ENCODE peak calls at places on chromosomes 11 and 22, in nine cellular contexts. I is spleen, R is ovary, L is A549, U is NB4, O is transverse colon, Z is GM12892, G is suprapubic skin, Y is GM12891. P is an unnamed sample.

GRCh38 chr22:39212721-39213376 is 31.9 kb downstream of the PDGFB start:
- DNase-seq in O (no peak), Y (no peak), I (peak), R (no peak), L (peak), G (peak), Z (no peak), U (peak), P (no peak)

GRCh38 chr11:121244861-121245260 is 47.7 kb upstream of the SC5D start:
- DNase-seq in R (no peak), I (no peak), Y (no peak), G (no peak), L (no peak), O (no peak), Z (no peak), U (no peak), P (no peak)

GRCh38 chr22:40238425-40239344 is 61.0 kb downstream of the TNRC6B start:
- DNase-seq in R (no peak), U (no peak), G (peak), O (no peak), Y (no peak), I (no peak), L (peak), Z (no peak), P (no peak)

GRCh38 chr11:35337136-35337918 is 82.0 kb downstream of the SLC1A2 start:
- DNase-seq in I (no peak), L (peak), U (peak), G (no peak), Y (no peak), O (no peak), Z (no peak), R (no peak), P (peak)

GRCh38 chr11:104772806-104773241 is 125.4 kb downstream of the CASP12 start:
- DNase-seq in O (no peak), I (no peak), L (peak), Y (no peak), R (no peak), Z (no peak), U (no peak), G (no peak), P (no peak)

GRCh38 chr22:19056951-19057401 is 65.2 kb downstream of the DGCR2 start:
- DNase-seq in I (peak), O (no peak), G (peak), Z (no peak), L (no peak), R (no peak), Y (no peak), U (no peak), P (no peak)

GRCh38 chr11:64844330-64845124 is at the start of gene CDC42BPG:
- DNase-seq in Z (peak), Y (peak), R (peak), O (peak), U (peak), G (peak), L (peak), I (peak), P (peak)

GRCh38 chr11:91296628-91297027 is 928.0 kb upstream of the FAT3 start:
- DNase-seq in O (no peak), U (peak), R (no peak), Z (no peak), G (no peak), I (no peak), L (no peak), Y (no peak), P (no peak)

GRCh38 chr11:66008095-66008467 is 3.7 kb upstream of the CST6 start:
- DNase-seq in I (no peak), Z (no peak), G (no peak), L (no peak), O (no peak), U (no peak), Y (no peak), R (no peak), P (no peak)

GRCh38 chr22:32206774-32207758 is 2.2 kb upstream of the RFPL2 start:
- DNase-seq in R (no peak), Z (no peak), G (no peak), I (peak), L (peak), U (peak), O (peak), Y (no peak), P (peak)

DNA sequence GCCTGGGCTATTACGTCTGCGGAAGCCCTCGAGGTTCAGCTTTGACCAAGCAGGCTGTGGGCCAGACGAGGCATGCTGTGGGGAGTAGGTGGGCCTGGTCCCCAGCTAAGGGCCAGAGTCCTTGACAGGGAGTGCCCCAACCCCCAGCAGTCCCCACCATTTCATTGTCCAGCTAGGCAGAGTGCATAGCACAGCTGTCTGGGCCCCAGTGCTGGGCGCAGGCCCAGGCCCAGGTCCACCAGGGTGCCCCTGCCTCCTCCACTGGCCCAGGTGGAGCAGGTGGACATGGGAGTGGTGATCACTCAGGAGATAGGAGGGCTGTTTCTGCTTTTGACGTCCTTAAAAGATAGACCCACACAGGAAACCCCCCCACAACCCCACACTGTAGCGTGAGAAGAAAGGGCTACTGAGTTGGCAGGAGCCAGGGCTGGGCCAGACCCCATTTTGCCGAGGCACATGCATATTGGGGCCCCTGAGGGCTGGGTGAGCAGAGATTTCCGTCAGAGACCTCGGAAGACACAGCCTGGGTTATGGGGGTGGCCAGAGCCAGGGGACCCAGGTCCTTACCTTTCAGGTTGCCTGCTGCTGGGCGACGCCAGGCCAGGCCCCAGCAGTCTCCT is 11.7 kb upstream of the SUSD2 start:
- DNase-seq in I (no peak), O (no peak), Z (no peak), G (no peak), Y (no peak), U (no peak), R (no peak), L (no peak), P (no peak)
- TF ChIP-seq POLR2A in I (no peak), O (no peak), Z (no peak), G (no peak), Y (no peak), U (no peak), R (no peak), L (no peak), P (no peak)

GRCh38 chr22:37024339-37025157 is 5.0 kb downstream of the MPST start:
- DNase-seq in Y (no peak), Z (no peak), U (no peak), L (no peak), I (no peak), G (no peak), R (no peak), O (peak), P (no peak)
- TF ChIP-seq POLR2A in Y (no peak), Z (no peak), U (no peak), L (no peak), I (no peak), G (no peak), R (no peak), O (peak), P (no peak)

GRCh38 chr11:74988541-74989268 is at the start of gene NEU3:
- DNase-seq in O (peak), Y (peak), L (peak), I (peak), U (peak), Z (peak), G (peak), R (peak), P (peak)
- TF ChIP-seq POLR2A in O (peak), Y (peak), L (peak), I (no peak), U (peak), Z (peak), G (no peak), R (no peak), P (peak)

DNA sequence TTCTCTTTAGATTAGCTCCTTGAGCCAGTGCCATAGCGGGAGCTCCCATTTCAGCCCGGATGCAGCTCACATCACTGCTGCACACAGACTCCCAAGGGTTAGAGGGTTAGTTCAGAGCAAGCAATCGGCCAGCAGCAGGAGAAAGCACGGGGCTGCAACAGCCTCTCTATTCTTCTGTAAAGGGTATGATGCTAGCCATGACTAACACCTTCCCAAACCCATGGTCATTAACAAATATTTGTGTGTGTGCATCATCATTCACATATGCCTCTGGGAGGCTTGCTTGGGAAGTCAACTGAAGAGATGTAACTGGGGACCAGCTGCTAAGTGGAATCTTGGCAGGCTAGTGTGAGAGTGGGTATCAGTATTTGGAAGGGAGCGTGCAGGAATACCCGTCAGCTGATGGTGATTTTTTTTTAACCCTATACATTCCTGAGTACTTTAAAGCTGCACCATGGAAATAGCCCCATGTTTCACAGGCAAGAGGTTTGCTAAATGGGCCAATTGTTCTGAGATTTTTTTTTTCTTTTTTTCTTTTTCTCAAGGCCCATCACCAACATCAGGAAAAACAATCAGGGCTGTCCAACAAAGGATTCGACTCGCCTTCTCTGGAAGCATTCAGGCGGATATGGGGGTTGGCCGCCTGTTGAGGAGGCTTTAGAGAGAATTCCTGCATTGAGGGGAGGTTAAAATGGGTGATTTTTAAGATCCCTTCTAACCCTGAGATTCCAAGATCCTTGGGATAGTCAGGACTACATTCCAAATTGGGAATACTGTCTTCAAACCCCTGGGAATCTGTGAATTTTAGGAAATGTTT is 33.2 kb upstream of the CCDC89 start:
- DNase-seq in Z (no peak), U (no peak), O (no peak), R (peak), I (no peak), Y (no peak), L (peak), G (peak), P (no peak)
- TF ChIP-seq POLR2A in Z (no peak), U (no peak), O (no peak), R (no peak), I (no peak), Y (no peak), L (no peak), G (no peak), P (no peak)

DNA sequence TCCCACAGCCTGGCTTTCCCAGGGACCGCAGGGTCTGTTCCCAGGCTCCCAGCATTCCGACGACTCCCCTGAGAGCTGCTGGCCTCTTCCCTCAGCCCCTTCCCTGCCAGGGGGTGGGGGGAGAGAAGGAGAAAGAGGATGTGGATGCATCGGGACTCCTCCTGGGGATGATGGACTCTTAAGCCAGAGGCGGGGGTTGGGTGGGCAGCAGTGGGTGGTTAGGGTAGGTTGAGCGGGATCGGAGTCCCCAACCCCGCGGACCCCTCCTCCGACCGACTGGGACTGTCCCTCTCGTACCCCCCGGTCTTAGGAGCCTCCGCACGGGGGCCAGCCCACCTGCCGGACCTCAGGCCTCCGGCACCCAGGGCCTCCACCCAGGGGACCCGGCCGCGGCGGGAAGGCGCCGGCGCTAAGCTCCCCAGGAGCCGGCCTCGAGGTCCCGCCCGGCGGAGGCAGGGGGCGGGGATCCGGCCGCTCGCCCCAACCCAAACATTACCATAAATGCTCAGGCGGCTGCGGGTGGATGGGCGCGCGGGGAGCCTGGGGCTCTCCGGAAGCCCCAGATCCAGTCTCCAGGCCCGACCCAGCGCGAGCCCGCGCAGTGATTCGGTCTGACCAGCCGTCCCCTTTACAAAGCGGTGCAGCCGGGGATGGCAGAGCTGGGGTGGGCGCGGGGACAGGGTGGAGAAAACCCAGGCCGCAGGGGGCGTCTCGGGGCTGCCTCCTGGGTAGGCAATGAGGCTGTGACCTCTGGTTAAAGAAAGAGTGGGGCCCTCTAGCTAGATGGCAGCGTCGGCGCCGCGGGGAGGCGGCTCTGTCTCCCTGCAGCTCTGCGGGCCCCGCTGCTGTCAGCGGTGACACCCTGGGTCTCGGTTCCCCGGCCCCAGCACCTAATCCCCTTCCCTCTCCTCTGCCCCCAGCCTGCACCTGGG is 3.9 kb upstream of the MCAM start:
- DNase-seq in U (peak), I (peak), O (peak), Z (peak), G (peak), L (peak), R (peak), Y (peak), P (no peak)
- TF ChIP-seq POLR2A in U (peak), I (no peak), O (peak), Z (peak), G (no peak), L (no peak), R (no peak), Y (peak), P (no peak)

GRCh38 chr11:62573592-62574362 is at the start of gene EEF1G:
- DNase-seq in Z (peak), R (peak), L (peak), G (peak), I (peak), Y (peak), O (peak), U (peak), P (peak)
- TF ChIP-seq POLR2A in Z (peak), R (peak), L (peak), G (peak), I (peak), Y (peak), O (peak), U (peak), P (peak)

GRCh38 chr22:37849089-37849751 is at the start of gene EIF3L:
- DNase-seq in L (peak), O (peak), Y (peak), U (peak), Z (peak), G (peak), I (peak), R (peak), P (peak)
- TF ChIP-seq POLR2A in L (peak), O (peak), Y (peak), U (peak), Z (peak), G (peak), I (peak), R (peak), P (peak)

GRCh38 chr11:73308963-73309960 is 1.2 kb downstream of the ARHGEF17 start:
- DNase-seq in Y (no peak), U (peak), R (peak), G (peak), I (peak), O (peak), L (peak), Z (no peak), P (no peak)
- TF ChIP-seq POLR2A in Y (no peak), U (no peak), R (peak), G (peak), I (peak), O (peak), L (no peak), Z (no peak), P (no peak)